ENCODE peak calls at places on chromosome 11, in seven cellular contexts. U is skeletal muscle cell, L is endothelial cell, F is cardiac fibroblast, I is SK-MEL-5, Z is stomach, R is SW480. A is an unnamed sample.

GRCh38 chr11:100203789-100204188 is 483.3 kb upstream of the ARHGAP42 start:
- DNase-seq in U (no peak), F (no peak), L (no peak), I (no peak), Z (no peak), R (no peak), A (no peak)

GRCh38 chr11:576791-577610 is 731 bp downstream of the PHRF1 start:
- DNase-seq in I (no peak), Z (no peak), F (no peak), U (no peak), L (no peak), R (no peak), A (no peak)

GRCh38 chr11:74671520-74672196 is 59.6 kb downstream of the CHRDL2 start:
- DNase-seq in Z (no peak), U (peak; percentile 65), L (no peak), I (no peak), R (no peak), F (peak; percentile 70), A (no peak)

GRCh38 chr11:75508051-75508561 is 17.6 kb downstream of the GDPD5 start:
- DNase-seq in L (no peak), R (no peak), F (no peak), I (no peak), Z (no peak), U (no peak), A (no peak)

GRCh38 chr11:124638500-124638899 is 15.8 kb downstream of the TBRG1 start:
- DNase-seq in U (no peak), I (peak; percentile 9), F (no peak), Z (no peak), R (no peak), L (no peak), A (no peak)

GRCh38 chr11:28077524-28077923 is 30.4 kb downstream of the KIF18A start:
- DNase-seq in Z (no peak), L (no peak), U (no peak), F (no peak), R (no peak), I (no peak), A (no peak)

GRCh38 chr11:69373251-69373635 is 79.3 kb downstream of the MYEOV start:
- DNase-seq in L (no peak), R (no peak), F (no peak), U (no peak), Z (no peak), I (no peak), A (no peak)

GRCh38 chr11:67027483-67027930 is 4.6 kb downstream of the SYT12 start:
- DNase-seq in F (no peak), Z (peak; percentile 78), L (no peak), I (no peak), U (no peak), R (no peak), A (no peak)

GRCh38 chr11:13030857-13031256 is 21.7 kb downstream of the RASSF10 start:
- DNase-seq in I (no peak), R (no peak), Z (peak; percentile 95), U (no peak), F (no peak), L (no peak), A (no peak)

GRCh38 chr11:46278387-46279173 is 1.1 kb downstream of the CREB3L1 start:
- DNase-seq in I (no peak), L (peak; percentile 74), U (no peak), F (peak; percentile 66), R (no peak), Z (peak; percentile 80), A (peak; percentile 83)

GRCh38 chr11:2510626-2511402 is 66.0 kb downstream of the KCNQ1 start:
- DNase-seq in F (no peak), Z (peak; percentile 19), L (no peak), U (no peak), R (no peak), I (no peak), A (peak; percentile 3)

GRCh38 chr11:32310218-32310601 is 125.1 kb downstream of the WT1 start:
- DNase-seq in F (no peak), I (no peak), R (no peak), L (no peak), Z (peak; percentile 57), U (peak; percentile 32), A (no peak)

GRCh38 chr11:122746050-122746478 is 90.5 kb downstream of the UBASH3B start:
- DNase-seq in Z (no peak), I (no peak), L (no peak), F (no peak), U (no peak), R (no peak), A (no peak)

GRCh38 chr11:40405614-40406013 is 1053.8 kb downstream of the LRRC4C start:
- DNase-seq in R (no peak), L (no peak), F (no peak), I (no peak), Z (no peak), U (no peak), A (no peak)

GRCh38 chr11:66863428-66864125 is 6.7 kb downstream of the LRFN4 start:
- DNase-seq in I (no peak), R (peak; percentile 70), U (no peak), L (no peak), F (no peak), Z (no peak), A (no peak)

GRCh38 chr11:108483163-108483562 is 15.0 kb downstream of the POGLUT3 start:
- DNase-seq in F (no peak), L (no peak), U (no peak), I (no peak), Z (no peak), R (no peak), A (no peak)

GRCh38 chr11:119363874-119364590 is 17.5 kb downstream of the USP2 start:
- DNase-seq in R (no peak), F (peak; percentile 42), I (peak; percentile 30), Z (peak; percentile 70), U (no peak), L (peak; percentile 70), A (peak; percentile 68)

GRCh38 chr11:85530596-85530995 is 96.5 kb downstream of the DLG2 start:
- DNase-seq in I (no peak), U (no peak), Z (no peak), L (no peak), F (no peak), R (no peak), A (no peak)

GRCh38 chr11:71472357-71472885 is 19.4 kb downstream of the NADSYN1 start:
- DNase-seq in R (no peak), U (no peak), L (no peak), I (no peak), F (no peak), Z (no peak), A (no peak)

GRCh38 chr11:128544625-128545024 is 42.7 kb downstream of the ETS1 start:
- DNase-seq in L (no peak), F (peak; percentile 81), Z (no peak), U (peak; percentile 53), R (no peak), I (peak; percentile 86), A (no peak)

GRCh38 chr11:15913261-15913660 is 443.1 kb downstream of the SOX6 start:
- DNase-seq in F (no peak), L (no peak), R (no peak), Z (no peak), I (peak; percentile 67), U (no peak), A (no peak)

GRCh38 chr11:86510674-86511073 is 136.0 kb downstream of the CCDC81 start:
- DNase-seq in F (no peak), R (no peak), U (no peak), Z (no peak), I (no peak), L (no peak), A (no peak)

GRCh38 chr11:64266339-64266738 is 15.0 kb downstream of the PLCB3 start:
- DNase-seq in I (no peak), Z (no peak), U (no peak), F (no peak), L (no peak), R (no peak), A (no peak)

GRCh38 chr11:27694992-27695391 is 5.3 kb downstream of the BDNF start:
- DNase-seq in L (no peak), R (no peak), Z (no peak), F (peak; percentile 64), U (no peak), I (peak; percentile 51), A (no peak)

GRCh38 chr11:108927791-108928545 is 263.1 kb downstream of the DDX10 start:
- DNase-seq in R (no peak), I (no peak), L (no peak), F (no peak), U (no peak), Z (no peak), A (no peak)

GRCh38 chr11:13208921-13209320 is 68.7 kb upstream of the BMAL1 start:
- DNase-seq in R (no peak), Z (no peak), L (no peak), U (no peak), F (peak; percentile 75), I (no peak), A (no peak)

GRCh38 chr11:117986981-117987495 is 844 bp downstream of the IL10RA start:
- DNase-seq in F (no peak), U (no peak), Z (no peak), I (no peak), R (no peak), L (no peak), A (no peak)

GRCh38 chr11:111081021-111081511 is 164.5 kb upstream of the POU2AF2 start:
- DNase-seq in L (no peak), I (peak; percentile 2), F (peak; percentile 15), Z (no peak), R (no peak), U (no peak), A (no peak)

GRCh38 chr11:124581817-124582216 is 12.0 kb downstream of the OR8A1 start:
- DNase-seq in Z (no peak), F (no peak), U (no peak), L (no peak), I (no peak), R (peak; percentile 20), A (no peak)

GRCh38 chr11:13761712-13762111 is 93.2 kb downstream of the FAR1 start:
- DNase-seq in Z (no peak), I (no peak), R (peak; percentile 16), U (no peak), L (no peak), F (peak; percentile 7), A (no peak)

GRCh38 chr11:103055174-103055890 is 36.6 kb downstream of the DCUN1D5 start:
- DNase-seq in L (no peak), F (peak; percentile 63), I (peak; percentile 59), Z (no peak), U (no peak), R (peak; percentile 38), A (no peak)